ENCODE peak calls at places on chromosomes 1 and 21, in seven cellular contexts. One of them, this sample, is unnamed.

GRCh38 chr1:31531177-31532000 is 44.9 kb upstream of the TINAGL1 start:
- DNase-seq in fibroblast of lung: peak; percentile 80
- DNase-seq in NCI-H1092: peak; percentile 4
- DNase-seq in NCI-H1105: peak; percentile 76
- DNase-seq in T-helper 1 cell: no peak
- DNase-seq in glutamatergic neuron: no peak
- DNase-seq in left colon: no peak
- DNase-seq in this sample: peak; percentile 16

GRCh38 chr1:152869808-152870419 is 8.2 kb upstream of the SMCP start:
- DNase-seq in glutamatergic neuron: peak; percentile 75
- DNase-seq in T-helper 1 cell: peak; percentile 22
- DNase-seq in left colon: peak; percentile 64
- DNase-seq in NCI-H1105: peak; percentile 59
- DNase-seq in fibroblast of lung: peak; percentile 45
- DNase-seq in NCI-H1092: peak; percentile 46
- DNase-seq in this sample: peak; percentile 29

GRCh38 chr21:24850121-24850520 is 757.2 kb downstream of the MRPL39 start:
- DNase-seq in NCI-H1092: no peak
- DNase-seq in T-helper 1 cell: no peak
- DNase-seq in NCI-H1105: no peak
- DNase-seq in fibroblast of lung: no peak
- DNase-seq in glutamatergic neuron: no peak
- DNase-seq in left colon: no peak
- DNase-seq in this sample: no peak

GRCh38 chr1:226772456-226773139 is 33.5 kb upstream of the ITPKB start:
- DNase-seq in NCI-H1092: no peak
- DNase-seq in glutamatergic neuron: no peak
- DNase-seq in fibroblast of lung: no peak
- DNase-seq in T-helper 1 cell: no peak
- DNase-seq in left colon: no peak
- DNase-seq in NCI-H1105: no peak
- DNase-seq in this sample: no peak

GRCh38 chr1:77412069-77412793 is 130.4 kb downstream of the AK5 start:
- DNase-seq in left colon: no peak
- DNase-seq in T-helper 1 cell: no peak
- DNase-seq in NCI-H1105: no peak
- DNase-seq in glutamatergic neuron: no peak
- DNase-seq in fibroblast of lung: peak; percentile 55
- DNase-seq in NCI-H1092: no peak
- DNase-seq in this sample: peak; percentile 46

GRCh38 chr1:42056460-42056859 is 96.8 kb upstream of the GUCA2B start:
- DNase-seq in NCI-H1092: no peak
- DNase-seq in fibroblast of lung: no peak
- DNase-seq in left colon: no peak
- DNase-seq in T-helper 1 cell: no peak
- DNase-seq in glutamatergic neuron: no peak
- DNase-seq in NCI-H1105: no peak
- DNase-seq in this sample: no peak

GRCh38 chr1:8360493-8361197 is 42.7 kb downstream of the SLC45A1 start:
- DNase-seq in glutamatergic neuron: no peak
- DNase-seq in left colon: no peak
- DNase-seq in NCI-H1092: no peak
- DNase-seq in NCI-H1105: no peak
- DNase-seq in T-helper 1 cell: no peak
- DNase-seq in fibroblast of lung: no peak
- DNase-seq in this sample: no peak

GRCh38 chr1:160204526-160205241 is 500 bp upstream of the PEA15 start:
- DNase-seq in left colon: no peak
- DNase-seq in NCI-H1105: no peak
- DNase-seq in T-helper 1 cell: no peak
- DNase-seq in NCI-H1092: no peak
- DNase-seq in fibroblast of lung: no peak
- DNase-seq in glutamatergic neuron: no peak
- DNase-seq in this sample: no peak

GRCh38 chr1:21756393-21757089 is 26.4 kb downstream of the USP48 start:
- DNase-seq in glutamatergic neuron: no peak
- DNase-seq in fibroblast of lung: peak; percentile 15
- DNase-seq in left colon: no peak
- DNase-seq in NCI-H1105: no peak
- DNase-seq in T-helper 1 cell: no peak
- DNase-seq in NCI-H1092: no peak
- DNase-seq in this sample: no peak

GRCh38 chr1:62090016-62090415 is 104.6 kb upstream of the L1TD1 start:
- DNase-seq in left colon: no peak
- DNase-seq in NCI-H1105: no peak
- DNase-seq in glutamatergic neuron: no peak
- DNase-seq in fibroblast of lung: no peak
- DNase-seq in T-helper 1 cell: no peak
- DNase-seq in NCI-H1092: no peak
- DNase-seq in this sample: no peak

GRCh38 chr1:15997076-15997585 is 6.9 kb upstream of the SRARP start:
- DNase-seq in NCI-H1105: no peak
- DNase-seq in NCI-H1092: no peak
- DNase-seq in left colon: no peak
- DNase-seq in glutamatergic neuron: no peak
- DNase-seq in T-helper 1 cell: no peak
- DNase-seq in fibroblast of lung: no peak
- DNase-seq in this sample: no peak

GRCh38 chr1:171833091-171833822 is 8.0 kb upstream of the DNM3 start:
- DNase-seq in fibroblast of lung: peak; percentile 24
- DNase-seq in glutamatergic neuron: no peak
- DNase-seq in left colon: no peak
- DNase-seq in NCI-H1105: no peak
- DNase-seq in NCI-H1092: no peak
- DNase-seq in T-helper 1 cell: no peak
- DNase-seq in this sample: no peak

GRCh38 chr1:179816196-179816960 is 61.2 kb downstream of the TOR1AIP2 start:
- DNase-seq in left colon: peak; percentile 16
- DNase-seq in fibroblast of lung: peak; percentile 57
- DNase-seq in NCI-H1105: no peak
- DNase-seq in glutamatergic neuron: no peak
- DNase-seq in T-helper 1 cell: no peak
- DNase-seq in NCI-H1092: no peak
- DNase-seq in this sample: no peak

GRCh38 chr1:7491089-7491817 is 279.8 kb upstream of the VAMP3 start:
- DNase-seq in left colon: peak; percentile 19
- DNase-seq in NCI-H1105: peak; percentile 95
- DNase-seq in glutamatergic neuron: no peak
- DNase-seq in T-helper 1 cell: no peak
- DNase-seq in NCI-H1092: peak; percentile 94
- DNase-seq in fibroblast of lung: peak; percentile 85
- DNase-seq in this sample: peak; percentile 35

GRCh38 chr21:37028579-37028978 is 22.1 kb downstream of the RIPPLY3 start:
- DNase-seq in glutamatergic neuron: no peak
- DNase-seq in left colon: no peak
- DNase-seq in T-helper 1 cell: no peak
- DNase-seq in NCI-H1092: no peak
- DNase-seq in NCI-H1105: no peak
- DNase-seq in fibroblast of lung: no peak
- DNase-seq in this sample: no peak

GRCh38 chr1:180040034-180040433 is 85.4 kb downstream of the CEP350 start:
- DNase-seq in left colon: no peak
- DNase-seq in T-helper 1 cell: no peak
- DNase-seq in fibroblast of lung: peak; percentile 42
- DNase-seq in NCI-H1092: no peak
- DNase-seq in glutamatergic neuron: no peak
- DNase-seq in NCI-H1105: no peak
- DNase-seq in this sample: peak; percentile 70

GRCh38 chr1:10881046-10881445 is 84.6 kb upstream of the CASZ1 start:
- DNase-seq in NCI-H1105: no peak
- DNase-seq in fibroblast of lung: no peak
- DNase-seq in left colon: no peak
- DNase-seq in glutamatergic neuron: no peak
- DNase-seq in T-helper 1 cell: no peak
- DNase-seq in NCI-H1092: no peak
- DNase-seq in this sample: no peak

GRCh38 chr1:207659545-207660148 is 14.7 kb downstream of the CR1L start:
- DNase-seq in T-helper 1 cell: no peak
- DNase-seq in NCI-H1105: no peak
- DNase-seq in NCI-H1092: no peak
- DNase-seq in left colon: peak; percentile 43
- DNase-seq in glutamatergic neuron: no peak
- DNase-seq in fibroblast of lung: no peak
- DNase-seq in this sample: no peak

GRCh38 chr1:101291562-101292035 is 54.8 kb downstream of the S1PR1 start:
- DNase-seq in NCI-H1092: no peak
- DNase-seq in T-helper 1 cell: no peak
- DNase-seq in fibroblast of lung: peak; percentile 68
- DNase-seq in NCI-H1105: no peak
- DNase-seq in left colon: no peak
- DNase-seq in glutamatergic neuron: no peak
- DNase-seq in this sample: peak; percentile 81

GRCh38 chr1:6519935-6520621 is 28.6 kb upstream of the PLEKHG5 start:
- DNase-seq in NCI-H1092: peak; percentile 97
- DNase-seq in glutamatergic neuron: peak; percentile 71
- DNase-seq in fibroblast of lung: peak; percentile 84
- DNase-seq in T-helper 1 cell: no peak
- DNase-seq in NCI-H1105: peak; percentile 73
- DNase-seq in left colon: no peak
- DNase-seq in this sample: peak; percentile 80

This sample was measured in fibroblast of gingiva.